ENCODE peak calls at places on chromosomes 16 and 17, in five cellular contexts. Z is SK-N-SH, M is IMR-90, C is HepG2, N is GM12878. E is an unnamed sample.

GRCh38 chr16:2935418-2935817 is 23.7 kb downstream of the FLYWCH1 start:
- DNase-seq in C (no peak), N (no peak), M (no peak), Z (no peak), E (no peak)

GRCh38 chr16:56861092-56861610 is 3.9 kb upstream of the SLC12A3 start:
- DNase-seq in C (peak), Z (peak), M (no peak), N (no peak), E (no peak)

GRCh38 chr17:63525190-63525946 is 2.2 kb downstream of the KCNH6 start:
- DNase-seq in M (no peak), C (no peak), Z (no peak), N (no peak), E (no peak)

GRCh38 chr17:10614536-10615155 is 42.5 kb downstream of the MYH3 start:
- DNase-seq in C (peak), Z (peak), N (no peak), M (peak), E (peak)

GRCh38 chr17:61002316-61002736 is 324.7 kb downstream of the BCAS3 start:
- DNase-seq in Z (peak), M (peak), N (no peak), C (peak), E (peak)

GRCh38 chr17:2011421-2012371 is 13.4 kb downstream of the RTN4RL1 start:
- DNase-seq in N (no peak), C (no peak), Z (no peak), M (no peak), E (no peak)

GRCh38 chr17:63191610-63192009 is 225.6 kb downstream of the TANC2 start:
- DNase-seq in C (no peak), N (no peak), M (no peak), Z (no peak), E (no peak)

GRCh38 chr16:25605381-25605780 is 86.4 kb upstream of the HS3ST4 start:
- DNase-seq in Z (no peak), N (no peak), M (no peak), C (no peak), E (no peak)

GRCh38 chr16:56301391-56301850 is 110.1 kb downstream of the GNAO1 start:
- DNase-seq in M (peak), C (no peak), Z (no peak), N (no peak), E (no peak)

GRCh38 chr16:89273741-89274472 is 56.4 kb downstream of the ZNF778 start:
- DNase-seq in N (no peak), M (no peak), C (no peak), Z (no peak), E (no peak)

GRCh38 chr16:27020031-27020430 is 46.7 kb upstream of the C16orf82 start:
- DNase-seq in M (no peak), Z (no peak), C (no peak), N (no peak), E (no peak)

GRCh38 chr17:83175551-83176271 is 96.3 kb downstream of the METRNL start:
- DNase-seq in C (no peak), Z (no peak), M (no peak), N (no peak), E (no peak)

GRCh38 chr17:43027091-43028032 is 2.3 kb downstream of the RND2 start:
- DNase-seq in Z (no peak), C (no peak), N (no peak), M (no peak), E (no peak)

GRCh38 chr17:43026610-43027009 is 1.6 kb downstream of the RND2 start:
- DNase-seq in M (no peak), Z (no peak), N (no peak), C (no peak), E (no peak)

GRCh38 chr17:43025766-43026537 is 921 bp downstream of the RND2 start:
- DNase-seq in Z (no peak), M (no peak), N (no peak), C (no peak), E (no peak)

GRCh38 chr17:43025290-43025657 is 243 bp downstream of the RND2 start:
- DNase-seq in M (no peak), Z (no peak), C (no peak), N (no peak), E (peak)

GRCh38 chr17:43024407-43025289 is at the start of gene RND2:
- DNase-seq in C (peak), N (peak), M (peak), Z (peak), E (peak)
- H2AFZ ChIP-seq in C (no peak), N (peak), M (peak), Z (peak), E (peak)

GRCh38 chr17:75693500-75694481 is 26.7 kb downstream of the SAP30BP start:
- DNase-seq in Z (peak), M (peak), C (no peak), N (no peak), E (no peak)
- TF ChIP-seq SMC3 in Z (peak), M (no peak), C (no peak), N (no peak), E (no peak)

GRCh38 chr17:6361733-6362132 is 73.2 kb downstream of the AIPL1 start:
- DNase-seq in Z (peak), M (no peak), N (no peak), C (no peak), E (peak)

GRCh38 chr17:6365187-6365943 is 69.6 kb downstream of the AIPL1 start:
- DNase-seq in N (no peak), Z (no peak), M (peak), C (no peak), E (no peak)

DNA sequence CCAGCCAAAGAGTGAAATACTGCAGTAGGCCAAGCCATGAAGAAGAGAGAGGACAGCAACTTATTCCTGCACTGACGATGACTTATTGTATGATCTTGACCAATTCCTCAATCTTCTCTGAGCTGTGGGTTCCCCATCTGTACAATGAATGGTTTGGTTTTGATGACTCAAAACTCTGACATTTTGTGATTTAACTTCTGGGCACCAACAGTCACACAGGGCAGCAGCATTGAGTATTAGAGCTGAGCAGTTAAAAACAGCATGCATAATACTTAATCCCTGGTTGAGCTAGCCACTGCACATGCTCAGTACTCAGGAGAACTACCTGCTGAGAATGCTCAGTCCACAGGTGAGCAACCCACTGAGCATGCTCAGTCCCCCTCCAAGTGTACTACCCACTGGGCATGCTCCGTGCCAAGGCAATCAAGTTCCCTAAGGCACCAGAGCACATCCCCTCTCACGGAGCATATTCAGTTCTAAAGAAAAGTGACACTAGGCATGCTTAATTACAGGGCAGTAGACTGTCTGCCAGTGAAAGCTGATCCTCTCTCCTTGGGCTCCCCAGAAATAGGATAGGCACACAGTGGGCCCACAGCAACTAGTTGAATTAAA is 68.7 kb downstream of the AIPL1 start:
- DNase-seq in C (no peak), M (peak), N (no peak), Z (no peak), E (no peak)
- H2AFZ ChIP-seq in C (no peak), M (no peak), N (no peak), Z (no peak), E (no peak)

GRCh38 chr17:81537343-81537855 is 9.2 kb downstream of the FSCN2 start:
- DNase-seq in Z (peak), C (no peak), M (no peak), N (no peak), E (no peak)
- TF ChIP-seq SMC3 in Z (peak), C (peak), M (peak), N (peak), E (peak)

GRCh38 chr16:67169642-67170167 is 633 bp upstream of the NOL3 start:
- DNase-seq in Z (peak), N (no peak), M (no peak), C (peak), E (peak)
- H2AFZ ChIP-seq in Z (peak), N (peak), M (peak), C (peak), E (peak)

GRCh38 chr16:72602499-72602898 is 430.5 kb upstream of the PMFBP1 start:
- DNase-seq in M (no peak), Z (no peak), C (no peak), N (no peak), E (no peak)
- TF ChIP-seq SMC3 in M (no peak), Z (no peak), C (no peak), N (no peak), E (no peak)

GRCh38 chr17:80061421-80061820 is 25.0 kb downstream of the CCDC40 start:
- DNase-seq in Z (no peak), M (no peak), N (no peak), C (no peak), E (no peak)

GRCh38 chr17:80065478-80066170 is 29.2 kb downstream of the CCDC40 start:
- DNase-seq in M (no peak), C (no peak), N (no peak), Z (no peak), E (no peak)

GRCh38 chr17:80064696-80065095 is 28.3 kb downstream of the CCDC40 start:
- DNase-seq in C (no peak), M (no peak), Z (no peak), N (no peak), E (no peak)

GRCh38 chr17:80060629-80061028 is 24.2 kb downstream of the CCDC40 start:
- DNase-seq in C (no peak), M (no peak), N (no peak), Z (no peak), E (no peak)

DNA sequence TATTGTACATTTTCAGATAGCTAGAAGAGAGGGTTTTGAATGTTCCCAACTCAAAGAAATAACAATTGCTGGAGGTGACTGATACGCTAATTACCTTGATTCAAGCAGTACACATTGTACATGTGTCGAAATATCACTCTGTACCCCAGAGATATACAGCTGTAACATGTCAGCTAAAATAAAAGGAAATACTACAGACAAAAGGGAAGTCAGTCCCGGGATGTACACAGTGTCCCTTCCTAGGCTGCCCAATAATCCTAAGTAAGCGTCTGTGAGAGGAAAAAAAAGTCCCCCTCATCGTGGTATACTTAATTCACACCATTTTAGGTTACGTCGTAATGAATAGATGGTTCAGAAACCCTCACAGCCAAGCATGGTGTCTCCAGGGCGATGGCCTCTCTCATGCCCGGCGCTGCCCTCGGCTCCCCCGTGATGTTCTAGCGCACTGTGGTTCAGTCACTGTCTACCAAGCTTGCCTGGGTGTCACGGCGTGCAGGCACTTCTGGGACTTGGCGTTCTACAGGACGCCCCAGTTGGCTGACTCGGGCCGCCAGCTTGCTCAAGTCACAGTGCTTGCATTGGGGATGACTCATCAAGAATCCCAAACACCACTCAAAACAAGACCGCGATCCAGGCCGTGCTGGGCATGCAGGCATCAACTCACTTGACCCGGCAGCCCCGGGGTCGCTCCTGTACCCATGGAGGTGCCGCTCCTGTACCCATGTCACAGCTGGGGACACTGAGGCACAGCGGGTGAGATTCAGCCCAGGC is 27.6 kb downstream of the CCDC40 start:
- DNase-seq in Z (no peak), M (peak), N (no peak), C (peak), E (peak)
- H2AFZ ChIP-seq in Z (no peak), M (peak), N (no peak), C (no peak), E (peak)

GRCh38 chr17:81294512-81295030 is 536 bp downstream of the SLC38A10 start:
- DNase-seq in C (no peak), M (peak), Z (peak), N (no peak), E (peak)
- TF ChIP-seq SMC3 in C (no peak), M (no peak), Z (no peak), N (no peak), E (no peak)

GRCh38 chr16:49491736-49492089 is 118.1 kb downstream of the C16orf78 start:
- DNase-seq in N (no peak), C (no peak), Z (no peak), M (no peak), E (no peak)
- H2AFZ ChIP-seq in N (no peak), C (no peak), Z (no peak), M (no peak), E (no peak)

E was measured in K562.